ENCODE peak calls at places on chromosomes 5 and 9, in five cellular contexts. One of them, this sample, is unnamed.

GRCh38 chr9:127574089-127574921 is 37.8 kb upstream of the STXBP1 start:
- DNase-seq in HepG2: no peak
- DNase-seq in GM12878: no peak
- DNase-seq in SK-N-SH: no peak
- DNase-seq in K562: no peak
- DNase-seq in this sample: no peak

GRCh38 chr9:87194471-87194870 is 247.2 kb upstream of the GAS1 start:
- DNase-seq in SK-N-SH: no peak
- DNase-seq in GM12878: no peak
- DNase-seq in HepG2: no peak
- DNase-seq in K562: no peak
- DNase-seq in this sample: no peak

GRCh38 chr5:43648499-43649124 is 45.6 kb downstream of the NNT start:
- DNase-seq in HepG2: no peak
- DNase-seq in K562: no peak
- DNase-seq in GM12878: no peak
- DNase-seq in SK-N-SH: no peak
- DNase-seq in this sample: no peak

GRCh38 chr9:105690742-105691141 is 3.6 kb upstream of the TMEM38B start:
- DNase-seq in K562: peak
- DNase-seq in HepG2: no peak
- DNase-seq in SK-N-SH: peak
- DNase-seq in GM12878: no peak
- DNase-seq in this sample: no peak

GRCh38 chr9:91676042-91676441 is 252.4 kb upstream of the NFIL3 start:
- DNase-seq in SK-N-SH: no peak
- DNase-seq in GM12878: peak
- DNase-seq in K562: no peak
- DNase-seq in HepG2: peak
- DNase-seq in this sample: no peak

GRCh38 chr9:7328453-7328852 is 471.1 kb downstream of the DMAC1 start:
- DNase-seq in GM12878: no peak
- DNase-seq in K562: no peak
- DNase-seq in HepG2: peak
- DNase-seq in SK-N-SH: no peak
- DNase-seq in this sample: no peak

GRCh38 chr5:60649288-60649917 is 50.6 kb downstream of the DEPDC1B start:
- DNase-seq in SK-N-SH: peak
- DNase-seq in K562: no peak
- DNase-seq in HepG2: peak
- DNase-seq in GM12878: peak
- DNase-seq in this sample: peak

GRCh38 chr5:16934123-16934522 is 2.0 kb downstream of the MYO10 start:
- DNase-seq in K562: peak
- DNase-seq in HepG2: peak
- DNase-seq in SK-N-SH: peak
- DNase-seq in GM12878: no peak
- DNase-seq in this sample: peak

GRCh38 chr9:113562653-113563381 is 99.3 kb downstream of the RGS3 start:
- DNase-seq in K562: no peak
- DNase-seq in HepG2: no peak
- DNase-seq in SK-N-SH: no peak
- DNase-seq in GM12878: no peak
- DNase-seq in this sample: no peak

GRCh38 chr9:88421348-88421747 is 33.1 kb downstream of the SPIN1 start:
- DNase-seq in GM12878: no peak
- DNase-seq in K562: no peak
- DNase-seq in SK-N-SH: no peak
- DNase-seq in HepG2: no peak
- DNase-seq in this sample: no peak

GRCh38 chr5:153883829-153884228 is 154.9 kb downstream of the FAM114A2 start:
- DNase-seq in K562: no peak
- DNase-seq in GM12878: no peak
- DNase-seq in HepG2: no peak
- DNase-seq in SK-N-SH: no peak
- DNase-seq in this sample: no peak

GRCh38 chr5:92704590-92704989 is 876.4 kb downstream of the NR2F1-AS1 start:
- DNase-seq in K562: no peak
- DNase-seq in SK-N-SH: no peak
- DNase-seq in GM12878: no peak
- DNase-seq in HepG2: no peak
- DNase-seq in this sample: no peak
- TF ChIP-seq FOXM1 in K562: no peak
- TF ChIP-seq FOXM1 in SK-N-SH: no peak
- TF ChIP-seq FOXM1 in GM12878: no peak
- TF ChIP-seq FOXM1 in HepG2: no peak
- TF ChIP-seq FOXM1 in this sample: no peak

GRCh38 chr9:98980291-98980690 is 36.6 kb downstream of the COL15A1 start:
- DNase-seq in GM12878: no peak
- DNase-seq in SK-N-SH: no peak
- DNase-seq in HepG2: no peak
- DNase-seq in K562: no peak
- DNase-seq in this sample: no peak

GRCh38 chr9:98986866-98987653 is 43.4 kb downstream of the COL15A1 start:
- DNase-seq in HepG2: no peak
- DNase-seq in K562: no peak
- DNase-seq in GM12878: no peak
- DNase-seq in SK-N-SH: no peak
- DNase-seq in this sample: no peak

GRCh38 chr9:98985596-98985995 is 41.9 kb downstream of the COL15A1 start:
- DNase-seq in K562: no peak
- DNase-seq in HepG2: no peak
- DNase-seq in GM12878: no peak
- DNase-seq in SK-N-SH: no peak
- DNase-seq in this sample: no peak

GRCh38 chr9:98978231-98978681 is 34.5 kb downstream of the COL15A1 start:
- DNase-seq in SK-N-SH: no peak
- DNase-seq in GM12878: no peak
- DNase-seq in HepG2: no peak
- DNase-seq in K562: no peak
- DNase-seq in this sample: no peak

DNA sequence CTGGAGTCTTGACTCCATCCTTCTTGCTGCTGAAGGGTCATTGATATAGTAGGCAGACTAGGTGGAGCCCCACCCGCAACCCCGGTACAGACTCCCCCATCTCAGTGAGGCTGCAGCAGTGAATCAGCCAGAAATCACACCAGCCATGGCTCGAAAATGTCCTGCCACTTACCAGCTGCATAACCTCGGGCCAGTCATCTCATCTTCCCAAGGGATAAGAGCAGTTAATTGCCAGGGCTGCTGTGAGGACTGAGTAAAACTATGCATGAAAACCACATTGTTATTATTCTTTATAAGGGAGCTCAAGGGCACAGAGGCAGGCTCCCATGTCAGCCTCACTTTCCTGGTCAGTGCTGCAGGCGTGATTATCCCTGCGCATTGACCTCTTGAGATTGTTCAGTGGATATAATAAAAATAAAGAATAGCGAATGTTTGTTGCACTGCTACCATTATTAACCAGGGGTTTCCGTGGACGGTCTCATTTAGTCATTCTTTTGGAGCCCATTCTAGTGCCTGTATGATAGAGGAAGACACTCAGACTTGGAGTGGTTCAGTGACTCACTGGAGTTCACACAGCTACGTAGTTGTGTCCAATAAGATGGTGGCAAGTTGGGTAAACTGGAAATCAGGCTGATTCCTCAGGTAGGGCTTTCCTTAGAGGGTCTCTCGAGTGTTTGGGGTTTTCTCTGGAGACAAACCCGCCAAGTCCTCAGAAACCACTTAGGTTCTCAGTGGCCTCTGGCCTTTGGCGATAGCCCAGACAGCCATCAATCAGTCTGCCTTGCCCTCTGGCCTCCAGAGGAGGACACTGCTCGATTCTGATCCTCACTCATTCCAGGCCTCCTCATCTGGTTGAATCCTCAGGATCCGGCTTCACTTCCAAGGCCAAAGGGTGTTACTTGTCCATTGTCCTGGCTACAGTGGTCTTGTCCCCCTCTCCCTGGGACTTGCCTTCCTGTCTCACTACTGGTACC is 39.9 kb downstream of the COL15A1 start:
- DNase-seq in HepG2: no peak
- DNase-seq in SK-N-SH: no peak
- DNase-seq in K562: no peak
- DNase-seq in GM12878: no peak
- DNase-seq in this sample: no peak
- TF ChIP-seq FOXM1 in HepG2: no peak
- TF ChIP-seq FOXM1 in SK-N-SH: no peak
- TF ChIP-seq FOXM1 in K562: no peak
- TF ChIP-seq FOXM1 in GM12878: no peak
- TF ChIP-seq FOXM1 in this sample: no peak

DNA sequence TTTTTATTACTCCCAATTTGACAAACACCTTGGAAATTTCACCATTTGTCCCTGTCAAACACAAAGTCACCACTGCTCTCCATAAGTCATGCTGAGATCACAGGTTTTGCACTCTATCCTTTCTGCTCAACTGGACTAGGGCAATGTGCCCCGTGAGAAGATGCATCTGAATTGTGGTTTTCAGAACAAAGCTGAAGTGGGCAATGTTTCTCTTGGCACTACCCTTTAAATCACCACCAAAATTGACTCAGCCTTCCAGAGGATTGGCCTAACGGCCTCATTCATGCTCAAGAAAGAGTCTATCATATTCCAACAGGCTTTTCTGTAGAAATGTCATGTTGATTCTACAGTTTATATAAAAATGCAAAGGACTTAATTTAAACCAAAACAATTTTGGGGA is 81.0 kb upstream of the TRIO start:
- DNase-seq in GM12878: no peak
- DNase-seq in SK-N-SH: no peak
- DNase-seq in K562: no peak
- DNase-seq in HepG2: no peak
- DNase-seq in this sample: no peak
- TF ChIP-seq FOXM1 in GM12878: no peak
- TF ChIP-seq FOXM1 in SK-N-SH: no peak
- TF ChIP-seq FOXM1 in K562: no peak
- TF ChIP-seq FOXM1 in HepG2: no peak
- TF ChIP-seq FOXM1 in this sample: no peak

DNA sequence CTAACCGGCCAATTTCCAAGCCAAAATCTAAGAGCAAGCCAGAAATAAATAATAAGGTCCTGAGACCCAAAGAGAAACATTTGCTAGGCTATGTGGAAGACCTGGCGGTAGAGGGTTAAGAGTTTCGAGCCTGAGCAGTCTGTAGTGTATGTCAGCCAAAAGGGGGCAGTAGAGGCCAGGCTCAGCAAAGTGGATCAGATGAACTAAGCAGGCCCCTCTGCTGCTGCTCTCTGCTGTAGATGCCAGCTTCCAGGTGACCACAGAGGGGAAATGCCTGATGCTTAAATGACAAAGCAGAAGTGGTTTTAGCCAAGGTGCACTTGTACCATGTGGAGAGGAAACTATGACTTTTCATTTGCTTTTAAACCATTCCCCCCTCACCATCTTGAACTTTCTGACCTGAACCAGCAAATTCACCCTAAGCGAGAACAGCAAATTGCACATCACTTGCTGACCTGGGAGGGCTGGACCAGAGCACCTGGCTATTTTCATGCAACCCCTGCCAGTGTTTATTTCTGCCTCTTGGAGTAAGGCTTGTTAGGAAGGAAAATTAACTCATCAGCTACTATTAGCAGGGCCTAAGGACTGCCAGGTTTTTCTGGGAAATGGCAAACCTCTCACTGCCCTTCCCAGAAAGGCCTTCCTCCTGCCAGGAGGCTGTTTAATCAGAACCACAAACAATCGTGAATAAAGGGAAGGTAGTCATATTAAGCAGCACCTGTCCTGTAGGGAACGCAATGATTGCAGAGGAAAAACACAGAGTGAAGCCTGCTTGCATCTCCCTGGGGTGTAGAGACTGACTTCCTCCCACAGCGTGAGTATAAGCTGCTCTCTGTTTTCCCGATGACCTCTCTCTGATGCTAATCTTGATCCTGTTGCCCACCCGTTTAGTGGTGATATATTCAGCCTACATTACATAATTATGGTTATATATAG is 818.2 kb downstream of the TLR4 start:
- DNase-seq in SK-N-SH: peak
- DNase-seq in GM12878: peak
- DNase-seq in HepG2: peak
- DNase-seq in K562: peak
- DNase-seq in this sample: peak
- TF ChIP-seq FOXM1 in SK-N-SH: no peak
- TF ChIP-seq FOXM1 in GM12878: no peak
- TF ChIP-seq FOXM1 in HepG2: no peak
- TF ChIP-seq FOXM1 in K562: no peak
- TF ChIP-seq FOXM1 in this sample: no peak

GRCh38 chr9:26012797-26013594 is 334.8 kb upstream of the TUSC1 start:
- DNase-seq in SK-N-SH: no peak
- DNase-seq in GM12878: no peak
- DNase-seq in HepG2: no peak
- DNase-seq in K562: no peak
- DNase-seq in this sample: no peak
- TF ChIP-seq FOXM1 in SK-N-SH: no peak
- TF ChIP-seq FOXM1 in GM12878: no peak
- TF ChIP-seq FOXM1 in HepG2: no peak
- TF ChIP-seq FOXM1 in K562: no peak
- TF ChIP-seq FOXM1 in this sample: no peak

GRCh38 chr5:40799248-40799647 is 1.1 kb upstream of the PRKAA1 start:
- DNase-seq in GM12878: no peak
- DNase-seq in HepG2: no peak
- DNase-seq in SK-N-SH: no peak
- DNase-seq in K562: no peak
- DNase-seq in this sample: no peak

GRCh38 chr5:40797273-40798011 is 732 bp downstream of the PRKAA1 start:
- DNase-seq in SK-N-SH: peak
- DNase-seq in GM12878: peak
- DNase-seq in K562: peak
- DNase-seq in HepG2: no peak
- DNase-seq in this sample: peak

GRCh38 chr5:40798856-40799210 is 659 bp upstream of the PRKAA1 start:
- DNase-seq in HepG2: no peak
- DNase-seq in SK-N-SH: no peak
- DNase-seq in GM12878: no peak
- DNase-seq in K562: no peak
- DNase-seq in this sample: no peak

GRCh38 chr5:40798012-40798855 is at the start of gene PRKAA1:
- DNase-seq in HepG2: peak
- DNase-seq in GM12878: peak
- DNase-seq in K562: peak
- DNase-seq in SK-N-SH: peak
- DNase-seq in this sample: peak

GRCh38 chr5:40796487-40796889 is 1.7 kb downstream of the PRKAA1 start:
- DNase-seq in HepG2: no peak
- DNase-seq in K562: no peak
- DNase-seq in SK-N-SH: no peak
- DNase-seq in GM12878: no peak
- DNase-seq in this sample: no peak
- TF ChIP-seq FOXM1 in HepG2: no peak
- TF ChIP-seq FOXM1 in K562: no peak
- TF ChIP-seq FOXM1 in SK-N-SH: no peak
- TF ChIP-seq FOXM1 in GM12878: no peak
- TF ChIP-seq FOXM1 in this sample: no peak